ENCODE peak calls at places on chromosomes 7 and 10, in four cellular contexts. O is K562, S is SK-N-SH, E is HepG2. J is an unnamed sample.

GRCh38 chr10:19412531-19412930 is 363.9 kb downstream of the MALRD1 start:
- DNase-seq in O (no peak), S (peak), E (peak), J (no peak)

GRCh38 chr7:90597879-90598278 is 1.8 kb downstream of the CDK14 start:
- DNase-seq in E (no peak), O (no peak), S (no peak), J (no peak)

GRCh38 chr10:48671914-48672595 is 12.6 kb upstream of the WDFY4 start:
- DNase-seq in S (no peak), O (no peak), E (no peak), J (no peak)

GRCh38 chr10:99534939-99535763 is 2.4 kb downstream of the NKX2-3 start:
- DNase-seq in O (no peak), E (no peak), S (peak), J (no peak)

GRCh38 chr10:60883187-60883586 is 60.8 kb downstream of the RHOBTB1 start:
- DNase-seq in S (peak), O (peak), E (peak), J (peak)

GRCh38 chr10:133162178-133162909 is 2.3 kb downstream of the KNDC1 start:
- DNase-seq in S (no peak), E (peak), O (no peak), J (no peak)

GRCh38 chr10:35324196-35324595 is 12.1 kb upstream of the CCNY start:
- DNase-seq in E (no peak), O (no peak), S (no peak), J (no peak)

GRCh38 chr7:375901-376305 is 85.9 kb downstream of the FOXL3 start:
- DNase-seq in S (peak), O (no peak), E (no peak), J (no peak)

GRCh38 chr10:112282086-112282485 is 1.1 kb upstream of the TECTB start:
- DNase-seq in S (no peak), E (no peak), O (no peak), J (no peak)

GRCh38 chr7:128800567-128800966 is 8.8 kb downstream of the CCDC136 start:
- DNase-seq in S (no peak), O (no peak), E (no peak), J (no peak)

GRCh38 chr10:102299873-102300272 is 54.5 kb downstream of the GBF1 start:
- DNase-seq in O (no peak), E (no peak), S (no peak), J (no peak)
- TF ChIP-seq ELF1 in O (no peak), E (no peak), S (no peak), J (no peak)

GRCh38 chr10:92592761-92593552 is at the start of gene KIF11:
- DNase-seq in O (peak), E (peak), S (peak), J (peak)

GRCh38 chr10:92591550-92592140 is 1.3 kb upstream of the KIF11 start:
- DNase-seq in S (peak), O (peak), E (peak), J (peak)

GRCh38 chr10:92593553-92594046 is 670 bp downstream of the KIF11 start:
- DNase-seq in E (no peak), O (peak), S (no peak), J (no peak)

GRCh38 chr10:92594194-92594593 is 1.3 kb downstream of the KIF11 start:
- DNase-seq in S (no peak), E (no peak), O (no peak), J (no peak)

DNA sequence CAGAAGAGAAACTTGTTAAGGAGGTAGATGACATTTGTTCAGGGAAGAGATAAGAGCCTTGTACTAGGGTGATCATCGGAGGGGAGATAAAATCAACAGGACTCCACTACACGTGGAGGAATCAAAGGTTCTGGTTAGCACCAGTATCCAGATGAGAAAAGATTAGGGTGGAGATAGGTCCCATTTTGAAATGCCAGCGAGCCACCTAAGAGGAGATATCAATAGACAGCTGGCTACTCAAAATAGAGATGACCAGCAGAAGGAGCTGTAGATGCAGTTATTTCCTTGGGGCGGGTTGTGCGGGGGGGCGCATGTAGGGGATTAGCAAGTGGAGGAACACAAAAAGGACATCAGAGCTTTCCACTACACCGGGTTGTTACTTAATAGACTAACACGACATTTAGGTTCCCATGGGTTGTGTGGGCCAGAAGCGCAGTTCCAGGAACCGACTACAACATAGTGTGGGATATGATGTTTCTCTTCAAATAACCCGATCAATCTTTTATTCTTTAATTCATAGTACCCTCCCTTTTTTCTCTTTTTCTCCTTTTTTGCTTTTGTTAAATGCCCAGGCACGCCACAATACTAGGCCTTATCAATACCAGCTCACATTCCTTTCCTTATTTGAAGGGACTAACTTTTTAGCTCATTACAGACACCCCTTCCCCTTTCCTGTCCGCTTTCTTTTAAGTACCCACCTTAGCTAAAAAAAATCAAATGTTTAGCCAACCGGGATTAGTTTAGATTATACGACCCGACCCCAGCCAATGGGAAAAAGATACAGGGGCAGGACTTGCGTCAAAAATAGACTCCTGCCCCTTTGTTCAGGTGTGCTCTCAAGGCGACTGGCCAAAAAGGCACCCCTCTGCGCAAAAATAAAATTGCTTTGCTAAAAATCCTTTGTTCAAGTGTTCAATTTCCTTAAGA is 2.0 kb upstream of the KIF11 start:
- DNase-seq in E (peak), S (peak), O (peak), J (peak)
- TF ChIP-seq SIN3A in E (no peak), S (no peak), O (no peak), J (no peak)

GRCh38 chr7:157302314-157302711 is 34.5 kb upstream of the DNAJB6 start:
- DNase-seq in E (no peak), S (peak), O (no peak), J (no peak)

GRCh38 chr7:157300406-157300770 is 36.4 kb upstream of the DNAJB6 start:
- DNase-seq in E (no peak), S (peak), O (no peak), J (no peak)

GRCh38 chr7:157297071-157297638 is 39.6 kb upstream of the DNAJB6 start:
- DNase-seq in E (no peak), S (peak), O (no peak), J (no peak)

GRCh38 chr7:157299317-157299612 is 37.5 kb upstream of the DNAJB6 start:
- DNase-seq in S (no peak), O (no peak), E (no peak), J (no peak)

GRCh38 chr7:157299613-157300405 is 37.0 kb upstream of the DNAJB6 start:
- DNase-seq in O (peak), E (no peak), S (peak), J (peak)
- TF ChIP-seq ELF1 in O (no peak), E (no peak), S (no peak), J (no peak)

GRCh38 chr7:116984917-116985316 is 31.6 kb downstream of the ST7 start:
- DNase-seq in S (peak), O (peak), E (peak), J (no peak)
- TF ChIP-seq SIN3A in S (no peak), O (no peak), E (no peak), J (no peak)

GRCh38 chr7:92761391-92762098 is 74.8 kb downstream of the CDK6 start:
- DNase-seq in S (no peak), E (no peak), O (no peak), J (no peak)

GRCh38 chr7:92766461-92767003 is 69.8 kb downstream of the CDK6 start:
- DNase-seq in O (no peak), E (peak), S (no peak), J (no peak)

GRCh38 chr7:92765725-92766124 is 70.6 kb downstream of the CDK6 start:
- DNase-seq in O (no peak), S (no peak), E (no peak), J (peak)

GRCh38 chr7:92762853-92763252 is 73.5 kb downstream of the CDK6 start:
- DNase-seq in E (no peak), S (no peak), O (no peak), J (no peak)

DNA sequence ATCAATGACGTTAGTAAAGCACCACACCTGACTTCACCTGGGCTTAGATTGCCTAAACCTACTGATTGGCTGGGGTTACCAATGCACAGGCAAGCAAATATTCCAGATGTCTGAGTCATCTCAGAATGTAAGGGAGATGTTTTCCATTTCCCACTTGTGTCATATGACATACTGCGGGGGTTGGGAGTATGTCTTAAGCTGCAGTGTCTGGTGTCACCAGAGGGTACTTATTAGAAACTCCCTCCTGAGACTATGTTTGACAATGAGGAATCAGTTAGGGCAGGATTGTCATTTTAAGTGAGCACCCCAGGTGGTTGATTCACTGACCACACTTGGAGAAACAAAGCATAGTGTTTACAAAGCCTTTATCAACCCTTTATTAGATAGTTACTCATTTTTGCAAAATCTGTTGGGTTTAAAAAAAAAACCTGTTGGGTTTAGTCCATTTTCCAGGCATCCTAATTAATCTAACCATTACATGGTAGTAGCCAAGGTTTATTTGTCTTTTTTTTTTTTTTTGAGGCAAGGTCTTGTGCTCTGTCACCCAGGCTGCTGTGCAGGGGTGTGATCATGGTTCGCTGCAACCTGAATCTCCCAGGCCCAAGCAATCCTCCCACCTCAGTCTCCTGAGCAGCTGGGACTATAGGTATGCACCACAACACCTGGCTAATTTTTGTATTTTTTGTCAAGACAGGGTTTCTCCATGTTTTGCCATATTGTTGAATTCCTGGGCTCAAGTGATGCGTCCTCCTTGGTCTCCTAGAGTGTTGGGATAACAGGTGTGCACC is 72.5 kb downstream of the CDK6 start:
- DNase-seq in E (peak), S (no peak), O (peak), J (peak)
- TF ChIP-seq ELF1 in E (no peak), S (no peak), O (no peak), J (no peak)

J was measured in HCT116.